ENCODE peak calls at places on chromosome 14, in six cellular contexts. One of them, this sample, is unnamed.

GRCh38 chr14:36661506-36662257 is at the start of gene PAX9:
- DNase-seq in pancreas: peak; percentile 76
- DNase-seq in mammary epithelial cell: peak; percentile 87
- DNase-seq in adrenal gland: peak; percentile 48
- DNase-seq in testis: peak; percentile 93
- DNase-seq in stomach: peak; percentile 78
- DNase-seq in this sample: peak; percentile 82

GRCh38 chr14:51527073-51527472 is 124.6 kb upstream of the FRMD6 start:
- DNase-seq in mammary epithelial cell: no peak
- DNase-seq in testis: no peak
- DNase-seq in pancreas: no peak
- DNase-seq in stomach: no peak
- DNase-seq in adrenal gland: no peak
- DNase-seq in this sample: no peak

GRCh38 chr14:93926873-93927571 is at the start of gene FAM181A:
- DNase-seq in pancreas: no peak
- DNase-seq in testis: no peak
- DNase-seq in adrenal gland: no peak
- DNase-seq in mammary epithelial cell: no peak
- DNase-seq in stomach: no peak
- DNase-seq in this sample: peak; percentile 80

GRCh38 chr14:84108746-84109457 is 1421.0 kb upstream of the FLRT2 start:
- DNase-seq in pancreas: no peak
- DNase-seq in testis: no peak
- DNase-seq in adrenal gland: no peak
- DNase-seq in stomach: no peak
- DNase-seq in mammary epithelial cell: no peak
- DNase-seq in this sample: no peak

GRCh38 chr14:81682134-81682533 is 148.5 kb upstream of the SEL1L start:
- DNase-seq in stomach: no peak
- DNase-seq in pancreas: no peak
- DNase-seq in adrenal gland: no peak
- DNase-seq in mammary epithelial cell: no peak
- DNase-seq in testis: no peak
- DNase-seq in this sample: no peak

GRCh38 chr14:51304428-51304827 is 64.4 kb downstream of the TMX1 start:
- DNase-seq in stomach: no peak
- DNase-seq in pancreas: no peak
- DNase-seq in adrenal gland: no peak
- DNase-seq in testis: no peak
- DNase-seq in mammary epithelial cell: peak; percentile 80
- DNase-seq in this sample: no peak

GRCh38 chr14:102058931-102059330 is 27.9 kb downstream of the HSP90AA1 start:
- DNase-seq in mammary epithelial cell: no peak
- DNase-seq in adrenal gland: no peak
- DNase-seq in stomach: no peak
- DNase-seq in testis: no peak
- DNase-seq in pancreas: no peak
- DNase-seq in this sample: no peak

GRCh38 chr14:90784621-90785270 is 31.5 kb downstream of the TTC7B start:
- DNase-seq in adrenal gland: no peak
- DNase-seq in pancreas: no peak
- DNase-seq in mammary epithelial cell: no peak
- DNase-seq in testis: no peak
- DNase-seq in stomach: no peak
- DNase-seq in this sample: no peak

GRCh38 chr14:28596336-28596735 is 170.3 kb upstream of the FOXG1 start:
- DNase-seq in testis: no peak
- DNase-seq in adrenal gland: no peak
- DNase-seq in mammary epithelial cell: peak; percentile 17
- DNase-seq in pancreas: no peak
- DNase-seq in stomach: no peak
- DNase-seq in this sample: no peak

GRCh38 chr14:68191567-68192321 is 372.2 kb downstream of the RAD51B start:
- DNase-seq in mammary epithelial cell: peak; percentile 91
- DNase-seq in adrenal gland: no peak
- DNase-seq in testis: no peak
- DNase-seq in stomach: no peak
- DNase-seq in pancreas: peak; percentile 70
- DNase-seq in this sample: no peak
- H3K27ac ChIP-seq in mammary epithelial cell: no peak overlapping the region
- H3K27ac ChIP-seq in adrenal gland: no peak overlapping the region
- H3K27ac ChIP-seq in testis: no peak overlapping the region
- H3K27ac ChIP-seq in stomach: peak overlapping the region; percentile 56
- H3K27ac ChIP-seq in pancreas: peak overlapping the region; percentile 83
- H3K27ac ChIP-seq in this sample: no peak overlapping the region

GRCh38 chr14:43132441-43132840 is 1374.6 kb downstream of the FSCB start:
- DNase-seq in pancreas: no peak
- DNase-seq in stomach: no peak
- DNase-seq in testis: no peak
- DNase-seq in adrenal gland: no peak
- DNase-seq in mammary epithelial cell: no peak
- DNase-seq in this sample: no peak
- H3K9me3 ChIP-seq in pancreas: no peaks in the 10 kb centered on the region
- H3K9me3 ChIP-seq in stomach: no peaks in the 10 kb centered on the region
- H3K9me3 ChIP-seq in testis: no peaks in the 10 kb centered on the region
- H3K9me3 ChIP-seq in adrenal gland: no peaks in the 10 kb centered on the region
- H3K9me3 ChIP-seq in mammary epithelial cell: peaks cover 20% of the 10 kb centered on the region
- H3K9me3 ChIP-seq in this sample: peaks cover 4% of the 10 kb centered on the region

DNA sequence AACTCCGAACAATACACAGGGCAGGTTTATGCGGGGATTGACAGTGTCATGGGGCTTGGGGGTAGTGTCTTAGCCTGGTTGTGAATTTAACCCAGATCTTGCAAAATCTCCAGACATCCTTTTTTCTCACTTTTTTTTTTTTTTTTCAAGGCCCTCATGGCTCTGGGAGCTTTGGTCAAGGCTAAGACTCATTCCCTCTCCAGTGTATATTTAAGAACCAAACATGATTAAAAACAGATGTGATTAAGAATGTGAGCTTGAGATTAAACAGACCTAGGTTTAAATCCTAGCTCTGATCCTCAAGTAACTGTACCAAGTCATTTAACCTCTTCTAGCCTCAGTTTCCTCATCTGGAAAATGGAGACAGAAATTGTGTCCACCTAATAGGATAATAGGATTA is 151.7 kb upstream of the FUT8 start:
- DNase-seq in stomach: no peak
- DNase-seq in adrenal gland: no peak
- DNase-seq in pancreas: no peak
- DNase-seq in testis: no peak
- DNase-seq in mammary epithelial cell: no peak
- DNase-seq in this sample: no peak
- H3K27ac ChIP-seq in stomach: no peak overlapping the region
- H3K27ac ChIP-seq in adrenal gland: no peak overlapping the region
- H3K27ac ChIP-seq in pancreas: no peak overlapping the region
- H3K27ac ChIP-seq in testis: no peak overlapping the region
- H3K27ac ChIP-seq in mammary epithelial cell: no peak overlapping the region
- H3K27ac ChIP-seq in this sample: no peak overlapping the region

GRCh38 chr14:29687071-29687765 is 240.4 kb downstream of the PRKD1 start:
- DNase-seq in stomach: no peak
- DNase-seq in adrenal gland: no peak
- DNase-seq in testis: no peak
- DNase-seq in pancreas: no peak
- DNase-seq in mammary epithelial cell: no peak
- DNase-seq in this sample: no peak

GRCh38 chr14:29681308-29681707 is 246.3 kb downstream of the PRKD1 start:
- DNase-seq in stomach: no peak
- DNase-seq in testis: no peak
- DNase-seq in mammary epithelial cell: peak; percentile 1
- DNase-seq in pancreas: no peak
- DNase-seq in adrenal gland: no peak
- DNase-seq in this sample: no peak

GRCh38 chr14:29682789-29683188 is 244.9 kb downstream of the PRKD1 start:
- DNase-seq in pancreas: no peak
- DNase-seq in stomach: no peak
- DNase-seq in testis: no peak
- DNase-seq in mammary epithelial cell: no peak
- DNase-seq in adrenal gland: no peak
- DNase-seq in this sample: no peak
- H3K9me3 ChIP-seq in pancreas: no peaks in the 10 kb centered on the region
- H3K9me3 ChIP-seq in stomach: no peaks in the 10 kb centered on the region
- H3K9me3 ChIP-seq in testis: no peaks in the 10 kb centered on the region
- H3K9me3 ChIP-seq in mammary epithelial cell: peaks cover 21% of the 10 kb centered on the region
- H3K9me3 ChIP-seq in adrenal gland: no peaks in the 10 kb centered on the region
- H3K9me3 ChIP-seq in this sample: no peaks in the 10 kb centered on the region

GRCh38 chr14:100238419-100239199 is at the start of gene YY1:
- DNase-seq in stomach: peak; percentile 100
- DNase-seq in adrenal gland: peak; percentile 99
- DNase-seq in pancreas: peak; percentile 99
- DNase-seq in mammary epithelial cell: peak; percentile 98
- DNase-seq in testis: peak; percentile 98
- DNase-seq in this sample: peak; percentile 100

GRCh38 chr14:100237735-100238418 is 1.1 kb upstream of the YY1 start:
- DNase-seq in adrenal gland: peak; percentile 66
- DNase-seq in stomach: peak; percentile 52
- DNase-seq in testis: peak; percentile 65
- DNase-seq in pancreas: peak; percentile 46
- DNase-seq in mammary epithelial cell: peak; percentile 62
- DNase-seq in this sample: peak; percentile 69

GRCh38 chr14:100234511-100234910 is 4.4 kb upstream of the YY1 start:
- DNase-seq in adrenal gland: no peak
- DNase-seq in testis: no peak
- DNase-seq in stomach: no peak
- DNase-seq in mammary epithelial cell: no peak
- DNase-seq in pancreas: no peak
- DNase-seq in this sample: no peak

GRCh38 chr14:100239200-100239839 is 376 bp downstream of the YY1 start:
- DNase-seq in stomach: no peak
- DNase-seq in testis: no peak
- DNase-seq in mammary epithelial cell: no peak
- DNase-seq in pancreas: peak; percentile 50
- DNase-seq in adrenal gland: peak; percentile 46
- DNase-seq in this sample: peak; percentile 64

GRCh38 chr14:100236873-100237272 is 2.1 kb upstream of the YY1 start:
- DNase-seq in adrenal gland: no peak
- DNase-seq in mammary epithelial cell: no peak
- DNase-seq in testis: no peak
- DNase-seq in stomach: no peak
- DNase-seq in pancreas: no peak
- DNase-seq in this sample: no peak
- H3K27ac ChIP-seq in adrenal gland: peak overlapping the region; percentile 100
- H3K27ac ChIP-seq in mammary epithelial cell: peak overlapping the region; percentile 90
- H3K27ac ChIP-seq in testis: no peak overlapping the region
- H3K27ac ChIP-seq in stomach: no peak overlapping the region
- H3K27ac ChIP-seq in pancreas: peak overlapping the region; percentile 98
- H3K27ac ChIP-seq in this sample: peak overlapping the region; percentile 99

DNA sequence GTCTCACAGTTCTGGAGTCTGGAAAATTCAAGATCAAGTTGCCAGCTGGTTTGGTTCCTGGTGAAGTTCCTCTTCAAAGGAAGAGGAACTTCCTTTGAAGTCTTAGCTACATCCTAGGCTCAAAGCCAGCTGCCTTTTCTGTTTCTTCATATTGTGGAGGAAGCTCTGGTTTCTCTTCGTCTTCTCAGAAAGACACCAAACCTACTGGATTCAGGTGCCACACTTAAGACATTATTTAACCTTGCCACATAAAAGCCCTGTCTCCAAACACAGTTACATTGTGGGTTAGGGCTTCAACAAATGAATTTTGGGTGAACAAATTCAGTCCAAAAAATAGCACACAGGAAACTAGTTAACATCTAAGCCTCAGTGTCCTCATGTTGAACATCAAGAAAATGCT is 1019.8 kb downstream of the GALC start:
- DNase-seq in mammary epithelial cell: no peak
- DNase-seq in stomach: no peak
- DNase-seq in pancreas: no peak
- DNase-seq in testis: no peak
- DNase-seq in adrenal gland: no peak
- DNase-seq in this sample: no peak
- H3K9me3 ChIP-seq in mammary epithelial cell: no peaks in the 10 kb centered on the region
- H3K9me3 ChIP-seq in stomach: peaks cover 14% of the 10 kb centered on the region
- H3K9me3 ChIP-seq in pancreas: no peaks in the 10 kb centered on the region
- H3K9me3 ChIP-seq in testis: no peaks in the 10 kb centered on the region
- H3K9me3 ChIP-seq in adrenal gland: no peaks in the 10 kb centered on the region
- H3K9me3 ChIP-seq in this sample: peaks cover 13% of the 10 kb centered on the region

DNA sequence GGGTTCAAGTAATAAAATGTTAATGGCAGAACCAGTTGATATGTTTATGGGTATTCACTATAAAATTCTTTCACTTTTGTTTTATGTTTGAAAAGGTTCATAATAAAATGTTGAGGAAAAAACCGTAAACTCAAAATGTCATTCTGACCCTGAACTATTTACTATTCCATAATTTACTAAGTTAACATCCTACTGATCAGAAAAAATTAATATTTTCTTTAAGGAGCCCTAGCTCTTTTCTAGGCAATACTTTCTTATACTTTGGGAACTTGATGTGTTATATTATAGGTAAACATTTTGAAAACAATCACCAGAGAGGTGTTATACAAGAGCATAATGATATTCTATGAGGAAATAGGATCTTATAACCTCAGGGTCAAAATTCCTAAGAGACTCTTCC is 334.6 kb downstream of the ZFP36L1 start:
- DNase-seq in testis: no peak
- DNase-seq in pancreas: no peak
- DNase-seq in adrenal gland: no peak
- DNase-seq in mammary epithelial cell: no peak
- DNase-seq in stomach: no peak
- DNase-seq in this sample: no peak
- H3K27ac ChIP-seq in testis: no peak overlapping the region
- H3K27ac ChIP-seq in pancreas: peak overlapping the region; percentile 70
- H3K27ac ChIP-seq in adrenal gland: no peak overlapping the region
- H3K27ac ChIP-seq in mammary epithelial cell: peak overlapping the region; percentile 66
- H3K27ac ChIP-seq in stomach: no peak overlapping the region
- H3K27ac ChIP-seq in this sample: no peak overlapping the region

GRCh38 chr14:24311837-24312615 is 724 bp downstream of the LTB4R start:
- DNase-seq in pancreas: no peak
- DNase-seq in testis: no peak
- DNase-seq in stomach: no peak
- DNase-seq in adrenal gland: peak; percentile 54
- DNase-seq in mammary epithelial cell: no peak
- DNase-seq in this sample: no peak

GRCh38 chr14:24314377-24315193 is 3.3 kb downstream of the LTB4R start:
- DNase-seq in mammary epithelial cell: no peak
- DNase-seq in stomach: no peak
- DNase-seq in testis: no peak
- DNase-seq in pancreas: no peak
- DNase-seq in adrenal gland: no peak
- DNase-seq in this sample: peak; percentile 53

GRCh38 chr14:24312736-24313507 is 1.6 kb downstream of the LTB4R start:
- DNase-seq in adrenal gland: peak; percentile 70
- DNase-seq in stomach: no peak
- DNase-seq in mammary epithelial cell: no peak
- DNase-seq in pancreas: no peak
- DNase-seq in testis: peak; percentile 51
- DNase-seq in this sample: peak; percentile 62

GRCh38 chr14:24315243-24315806 is 4.0 kb downstream of the LTB4R start:
- DNase-seq in mammary epithelial cell: no peak
- DNase-seq in stomach: no peak
- DNase-seq in testis: no peak
- DNase-seq in adrenal gland: no peak
- DNase-seq in pancreas: no peak
- DNase-seq in this sample: no peak

DNA sequence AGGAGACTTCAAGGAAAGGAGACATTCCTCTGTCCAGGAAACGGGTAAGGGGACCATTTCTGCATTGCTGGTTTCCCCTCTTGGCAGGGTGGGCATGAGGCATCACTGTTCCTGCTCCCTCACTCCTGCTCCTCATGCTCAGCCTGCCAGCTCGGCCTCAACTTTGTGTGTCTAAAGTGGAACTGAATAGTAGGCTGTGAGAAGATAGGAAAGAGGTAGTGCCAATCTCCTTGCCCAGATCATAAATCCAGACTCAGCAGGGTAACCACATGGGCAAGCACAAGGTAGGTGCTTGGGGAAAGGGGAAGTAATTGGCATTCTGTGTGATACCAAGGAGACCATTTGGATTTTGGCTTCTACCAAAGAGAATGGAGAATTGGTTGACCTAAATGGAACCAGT is 2.6 kb downstream of the LTB4R start:
- DNase-seq in stomach: no peak
- DNase-seq in mammary epithelial cell: no peak
- DNase-seq in adrenal gland: no peak
- DNase-seq in pancreas: no peak
- DNase-seq in testis: no peak
- DNase-seq in this sample: peak; percentile 50
- H3K9me3 ChIP-seq in stomach: no peaks in the 10 kb centered on the region
- H3K9me3 ChIP-seq in mammary epithelial cell: no peaks in the 10 kb centered on the region
- H3K9me3 ChIP-seq in adrenal gland: no peaks in the 10 kb centered on the region
- H3K9me3 ChIP-seq in pancreas: no peaks in the 10 kb centered on the region
- H3K9me3 ChIP-seq in testis: no peaks in the 10 kb centered on the region
- H3K9me3 ChIP-seq in this sample: no peaks in the 10 kb centered on the region

This sample was measured in lower lobe of right lung.